ENCODE peak calls at places on chromosomes 11 and 22, in seven cellular contexts. X is ELF-1; E is naive B cell; D is dorsolateral prefrontal cortex; P is upper lobe of right lung; U is stimulated activated CD4-positive, alpha-beta T cell treated with anti-CD3 and anti-CD28 coated beads, Interleukin-2, amount 100 ng/mL, for 24 hours; Q is fibroblast of the conjunctiva. Z is an unnamed sample.

GRCh38 chr11:13465909-13466371 is 2.9 kb upstream of the BTBD10 start:
- DNase-seq in U (no peak), E (peak), X (no peak), P (no peak), D (no peak), Q (peak), Z (no peak)

GRCh38 chr11:69499216-69499945 is 17.9 kb downstream of the LINC01488 start:
- DNase-seq in X (no peak), D (no peak), Q (no peak), E (no peak), U (no peak), P (peak), Z (no peak)

GRCh38 chr11:17574141-17574798 is 27.2 kb downstream of the OTOG start:
- DNase-seq in P (no peak), D (no peak), E (no peak), Q (no peak), U (no peak), X (no peak), Z (peak)

GRCh38 chr22:28402066-28402465 is 277.6 kb downstream of the TTC28 start:
- DNase-seq in P (no peak), D (no peak), X (no peak), E (no peak), U (no peak), Q (no peak), Z (no peak)

GRCh38 chr11:36313750-36314500 is 17.8 kb downstream of the PRR5L start:
- DNase-seq in U (no peak), P (no peak), D (no peak), X (no peak), E (no peak), Q (no peak), Z (no peak)

GRCh38 chr22:17777005-17777716 is 2.9 kb upstream of the BID start:
- DNase-seq in Q (no peak), D (no peak), P (peak), X (no peak), E (peak), U (peak), Z (peak)

GRCh38 chr11:130199792-130200191 is 40.2 kb downstream of the ST14 start:
- DNase-seq in D (no peak), P (no peak), X (no peak), E (no peak), Q (no peak), U (no peak), Z (no peak)

GRCh38 chr22:40533712-40534378 is 102.7 kb downstream of the MRTFA start:
- DNase-seq in E (peak), X (no peak), Q (peak), U (peak), D (no peak), P (no peak), Z (no peak)

GRCh38 chr11:117605331-117605730 is 191.7 kb downstream of the DSCAML1 start:
- DNase-seq in X (no peak), P (no peak), D (no peak), Q (no peak), U (no peak), E (no peak), Z (peak)

GRCh38 chr11:120117991-120118390 is 19.9 kb downstream of the TRIM29 start:
- DNase-seq in E (no peak), Q (no peak), U (no peak), D (no peak), P (no peak), X (no peak), Z (no peak)